ENCODE peak calls at places on chromosome 17, in ten cellular contexts. M is sigmoid colon, R is stomach, C is A549, J is uterus, A is tibial nerve, X is IMR-90, W is body of pancreas, D is Peyer's patch, P is heart left ventricle. E is an unnamed sample.

GRCh38 chr17:76354317-76354729 is 607 bp upstream of the PRPSAP1 start:
- DNase-seq in M (no peak), R (no peak), C (no peak), J (no peak), A (no peak), X (no peak), W (no peak), D (no peak), P (no peak), E (no peak)

GRCh38 chr17:2084766-2085647 is 30.1 kb downstream of the HIC1 start:
- DNase-seq in M (peak), R (no peak), C (no peak), J (peak), A (peak), X (peak), W (no peak), D (no peak), P (no peak), E (peak)

GRCh38 chr17:44198721-44199552 is 747 bp downstream of the ATXN7L3 start:
- DNase-seq in M (peak), R (peak), C (peak), J (peak), A (no peak), X (peak), W (peak), D (peak), P (peak), E (peak)

GRCh38 chr17:48100591-48101011 is 677 bp downstream of the CBX1 start:
- DNase-seq in M (peak), R (peak), C (peak), J (peak), A (no peak), X (peak), W (peak), D (peak), P (no peak), E (peak)

GRCh38 chr17:10216213-10216982 is 18.0 kb upstream of the GAS7 start:
- DNase-seq in M (no peak), R (no peak), C (no peak), J (no peak), A (no peak), X (no peak), W (no peak), D (no peak), P (no peak), E (no peak)

GRCh38 chr17:60369727-60370126 is 22.2 kb downstream of the USP32 start:
- DNase-seq in M (no peak), R (no peak), C (no peak), J (no peak), A (no peak), X (no peak), W (no peak), D (no peak), P (no peak), E (no peak)

GRCh38 chr17:2170023-2170422 is 115.1 kb downstream of the HIC1 start:
- DNase-seq in M (peak), R (no peak), C (no peak), J (no peak), A (no peak), X (no peak), W (no peak), D (peak), P (no peak), E (peak)

GRCh38 chr17:54901230-54901847 is 687 bp downstream of the TOM1L1 start:
- DNase-seq in M (no peak), R (no peak), C (peak), J (no peak), A (no peak), X (peak), W (no peak), D (no peak), P (no peak), E (peak)

GRCh38 chr17:67503184-67503583 is 126.1 kb downstream of the PITPNC1 start:
- DNase-seq in M (no peak), R (no peak), C (no peak), J (no peak), A (no peak), X (peak), W (peak), D (no peak), P (no peak), E (no peak)

GRCh38 chr17:8913091-8913490 is 45.6 kb upstream of the PIK3R6 start:
- DNase-seq in M (no peak), R (no peak), C (no peak), J (no peak), A (no peak), X (no peak), W (no peak), D (no peak), P (no peak), E (no peak)

GRCh38 chr17:524570-524969 is 172.0 kb upstream of the RPH3AL start:
- DNase-seq in M (no peak), R (no peak), C (no peak), J (no peak), A (no peak), X (no peak), W (no peak), D (no peak), P (no peak), E (no peak)

GRCh38 chr17:32136856-32137255 is 5.4 kb upstream of the RHOT1 start:
- DNase-seq in M (no peak), R (no peak), C (no peak), J (no peak), A (no peak), X (no peak), W (no peak), D (no peak), P (no peak), E (no peak)

GRCh38 chr17:63880706-63881105 is 1.0 kb downstream of the GH2 start:
- DNase-seq in M (no peak), R (no peak), C (no peak), J (no peak), A (no peak), X (no peak), W (no peak), D (no peak), P (no peak), E (no peak)

GRCh38 chr17:45958994-45959665 is 39.9 kb upstream of the STH start:
- DNase-seq in M (no peak), R (no peak), C (no peak), J (no peak), A (no peak), X (no peak), W (no peak), D (no peak), P (no peak), E (no peak)

GRCh38 chr17:40993856-40994255 is at the start of gene KRTAP3-3:
- DNase-seq in M (no peak), R (no peak), C (no peak), J (no peak), A (no peak), X (no peak), W (no peak), D (no peak), P (no peak), E (no peak)

GRCh38 chr17:45382226-45382625 is 50.4 kb downstream of the ARHGAP27 start:
- DNase-seq in M (no peak), R (no peak), C (no peak), J (no peak), A (no peak), X (peak), W (no peak), D (no peak), P (no peak), E (no peak)

GRCh38 chr17:2718150-2718938 is 6.8 kb upstream of the CLUH start:
- DNase-seq in M (no peak), R (no peak), C (no peak), J (no peak), A (no peak), X (no peak), W (no peak), D (no peak), P (no peak), E (no peak)

GRCh38 chr17:42124256-42124655 is 1.7 kb downstream of the HSPB9 start:
- DNase-seq in M (no peak), R (no peak), C (no peak), J (no peak), A (no peak), X (no peak), W (no peak), D (no peak), P (no peak), E (no peak)

GRCh38 chr17:43994272-43995149 is 9.9 kb upstream of the NAGS start:
- DNase-seq in M (peak), R (peak), C (peak), J (peak), A (no peak), X (peak), W (peak), D (peak), P (peak), E (peak)

GRCh38 chr17:44820631-44821196 is 9.4 kb downstream of the GJC1 start:
- DNase-seq in M (peak), R (no peak), C (peak), J (peak), A (no peak), X (peak), W (no peak), D (no peak), P (no peak), E (no peak)

GRCh38 chr17:9951803-9952202 is 46.7 kb upstream of the RCVRN start:
- DNase-seq in M (no peak), R (no peak), C (no peak), J (no peak), A (no peak), X (no peak), W (no peak), D (no peak), P (no peak), E (no peak)

GRCh38 chr17:5619088-5619740 is 34.9 kb upstream of the NLRP1 start:
- DNase-seq in M (no peak), R (no peak), C (no peak), J (no peak), A (no peak), X (no peak), W (no peak), D (no peak), P (no peak), E (no peak)

GRCh38 chr17:56319531-56319930 is 166.3 kb downstream of the ANKFN1 start:
- DNase-seq in M (no peak), R (no peak), C (peak), J (no peak), A (no peak), X (peak), W (no peak), D (no peak), P (no peak), E (no peak)

GRCh38 chr17:67183531-67183930 is 61.5 kb downstream of the HELZ start:
- DNase-seq in M (no peak), R (no peak), C (no peak), J (no peak), A (no peak), X (no peak), W (no peak), D (no peak), P (no peak), E (no peak)

GRCh38 chr17:1244606-1245012 is 25.6 kb upstream of the BHLHA9 start:
- DNase-seq in M (no peak), R (no peak), C (no peak), J (no peak), A (no peak), X (peak), W (no peak), D (no peak), P (no peak), E (no peak)

GRCh38 chr17:50122945-50123344 is 7.0 kb downstream of the SAMD14 start:
- DNase-seq in M (no peak), R (no peak), C (no peak), J (no peak), A (no peak), X (no peak), W (no peak), D (no peak), P (no peak), E (no peak)

GRCh38 chr17:77327181-77327565 is 186.4 kb downstream of the SEC14L1 start:
- DNase-seq in M (peak), R (peak), C (no peak), J (no peak), A (peak), X (no peak), W (no peak), D (peak), P (peak), E (peak)

GRCh38 chr17:64326420-64327054 is 63.5 kb upstream of the TEX2 start:
- DNase-seq in M (peak), R (peak), C (no peak), J (peak), A (peak), X (no peak), W (no peak), D (peak), P (peak), E (peak)

GRCh38 chr17:5971969-5972368 is 98.2 kb upstream of the WSCD1 start:
- DNase-seq in M (no peak), R (no peak), C (no peak), J (no peak), A (no peak), X (no peak), W (no peak), D (no peak), P (no peak), E (no peak)

GRCh38 chr17:45823598-45823997 is 21.1 kb upstream of the SPPL2C start:
- DNase-seq in M (no peak), R (no peak), C (no peak), J (no peak), A (no peak), X (no peak), W (no peak), D (no peak), P (no peak), E (no peak)

GRCh38 chr17:17472333-17472920 is 4.4 kb upstream of the MED9 start:
- DNase-seq in M (no peak), R (no peak), C (no peak), J (no peak), A (no peak), X (no peak), W (no peak), D (no peak), P (no peak), E (no peak)

GRCh38 chr17:19727466-19728113 is 11.2 kb upstream of the SLC47A2 start:
- DNase-seq in M (peak), R (no peak), C (no peak), J (peak), A (peak), X (peak), W (peak), D (no peak), P (peak), E (peak)

GRCh38 chr17:48472485-48473281 is 42.7 kb upstream of the SKAP1 start:
- DNase-seq in M (no peak), R (no peak), C (no peak), J (no peak), A (no peak), X (peak), W (no peak), D (no peak), P (no peak), E (no peak)

GRCh38 chr17:76585048-76585648 is 512 bp downstream of the ST6GALNAC2 start:
- DNase-seq in M (peak), R (peak), C (no peak), J (no peak), A (no peak), X (no peak), W (peak), D (no peak), P (peak), E (peak)

GRCh38 chr17:37160940-37161339 is 212.2 kb downstream of the AATF start:
- DNase-seq in M (no peak), R (no peak), C (peak), J (no peak), A (no peak), X (peak), W (no peak), D (no peak), P (no peak), E (no peak)
- TF ChIP-seq POLR2A in M (no peak), R (no peak), C (no peak), J (no peak), A (no peak), X (no peak), W (no peak), D (no peak), P (no peak), E (no peak)

GRCh38 chr17:57363998-57364645 is 107.8 kb downstream of the MSI2 start:
- DNase-seq in M (no peak), R (no peak), C (no peak), J (no peak), A (no peak), X (no peak), W (no peak), D (no peak), P (no peak), E (no peak)
- H3K27ac ChIP-seq in M (no peak), R (no peak), C (peak), J (no peak), A (no peak), X (no peak), W (no peak), D (no peak), P (peak), E (no peak)

GRCh38 chr17:82239401-82239925 is 10.6 kb downstream of the SLC16A3 start:
- DNase-seq in M (no peak), R (no peak), C (no peak), J (no peak), A (no peak), X (no peak), W (no peak), D (no peak), P (no peak), E (no peak)

GRCh38 chr17:82241926-82242697 is 13.3 kb downstream of the SLC16A3 start:
- DNase-seq in M (peak), R (no peak), C (no peak), J (peak), A (no peak), X (no peak), W (no peak), D (no peak), P (peak), E (peak)

GRCh38 chr17:82239926-82240505 is 11.2 kb downstream of the SLC16A3 start:
- DNase-seq in M (peak), R (no peak), C (no peak), J (peak), A (no peak), X (no peak), W (no peak), D (no peak), P (peak), E (no peak)

GRCh38 chr17:82241183-82241925 is 12.5 kb downstream of the SLC16A3 start:
- DNase-seq in M (peak), R (peak), C (no peak), J (peak), A (peak), X (peak), W (no peak), D (peak), P (peak), E (peak)

GRCh38 chr17:82240506-82241182 is 11.8 kb downstream of the SLC16A3 start:
- DNase-seq in M (peak), R (no peak), C (no peak), J (peak), A (no peak), X (no peak), W (no peak), D (no peak), P (peak), E (no peak)
- TF ChIP-seq POLR2A in M (no peak), R (no peak), C (no peak), J (no peak), A (no peak), X (no peak), W (no peak), D (no peak), P (no peak), E (no peak)

GRCh38 chr17:7466318-7466643 is 13.2 kb downstream of the ZBTB4 start:
- DNase-seq in M (no peak), R (no peak), C (no peak), J (no peak), A (no peak), X (no peak), W (no peak), D (no peak), P (no peak), E (no peak)
- H3K27ac ChIP-seq in M (peak), R (peak), C (peak), J (peak), A (peak), X (no peak), W (no peak), D (no peak), P (peak), E (peak)

GRCh38 chr17:72150632-72151460 is 30.0 kb downstream of the SOX9 start:
- DNase-seq in M (no peak), R (no peak), C (peak), J (no peak), A (no peak), X (no peak), W (no peak), D (no peak), P (no peak), E (no peak)
- TF ChIP-seq POLR2A in M (no peak), R (no peak), C (no peak), J (no peak), A (no peak), X (no peak), W (no peak), D (no peak), P (no peak), E (no peak)

DNA sequence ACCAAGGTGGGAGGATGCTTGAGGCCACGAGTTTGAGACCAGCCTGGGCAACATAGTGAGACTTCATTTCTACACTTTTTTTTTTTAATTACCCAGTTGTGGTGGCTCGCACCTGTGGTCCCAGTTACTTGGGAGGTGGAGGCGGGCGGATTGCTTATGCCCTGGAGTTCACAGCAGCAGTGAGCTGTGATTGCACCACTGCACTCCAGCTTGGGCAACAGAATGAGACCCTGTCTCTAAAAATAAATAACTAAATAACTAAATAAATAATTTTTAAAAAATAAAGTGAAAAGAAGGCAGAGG is 9.3 kb downstream of the DNAI2 start:
- DNase-seq in M (no peak), R (no peak), C (no peak), J (no peak), A (no peak), X (no peak), W (no peak), D (no peak), P (no peak), E (no peak)
- H3K27ac ChIP-seq in M (no peak), R (no peak), C (no peak), J (no peak), A (no peak), X (no peak), W (no peak), D (no peak), P (no peak), E (no peak)

GRCh38 chr17:79009397-79010303 is at the start of gene CANT1:
- DNase-seq in M (peak), R (peak), C (peak), J (peak), A (peak), X (peak), W (peak), D (peak), P (peak), E (peak)
- TF ChIP-seq POLR2A in M (no peak), R (no peak), C (peak), J (peak), A (peak), X (peak), W (peak), D (peak), P (no peak), E (peak)

GRCh38 chr17:39716073-39716818 is 14.1 kb downstream of the MIEN1 start:
- DNase-seq in M (no peak), R (no peak), C (no peak), J (no peak), A (no peak), X (no peak), W (no peak), D (no peak), P (no peak), E (no peak)
- H3K27ac ChIP-seq in M (no peak), R (peak), C (no peak), J (no peak), A (no peak), X (no peak), W (no peak), D (no peak), P (peak), E (peak)

DNA sequence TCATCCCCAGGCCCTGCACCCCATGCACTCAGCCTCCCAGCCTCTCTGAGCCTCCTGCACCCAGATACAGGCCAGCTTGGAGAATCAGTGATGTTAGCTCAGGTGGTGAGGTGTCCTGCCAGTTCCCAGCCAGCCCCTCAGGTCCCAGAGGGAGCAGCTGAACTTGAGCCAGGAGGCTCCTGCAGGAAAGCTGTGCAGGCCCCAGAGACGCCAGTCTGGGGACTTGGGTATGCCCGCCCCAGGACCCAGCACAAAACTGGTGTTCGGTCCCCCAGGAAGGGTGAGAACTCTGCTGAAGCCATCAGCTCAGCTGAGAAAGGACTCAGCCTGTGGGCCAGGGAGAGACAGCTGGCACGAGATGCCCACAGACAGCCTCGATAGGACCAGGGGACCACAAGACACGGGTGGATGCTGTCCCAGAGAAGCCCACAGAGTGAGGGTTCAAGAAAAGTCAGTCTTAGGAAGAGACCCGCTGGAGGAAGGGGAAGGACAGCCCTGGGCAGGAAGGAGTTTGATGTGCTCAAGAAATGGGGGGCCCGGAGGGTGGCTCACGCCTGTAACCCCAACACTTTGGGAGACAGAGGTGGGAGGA is 11.0 kb downstream of the ENDOV start:
- DNase-seq in M (no peak), R (no peak), C (no peak), J (no peak), A (no peak), X (no peak), W (no peak), D (no peak), P (no peak), E (no peak)
- TF ChIP-seq POLR2A in M (no peak), R (no peak), C (no peak), J (no peak), A (no peak), X (no peak), W (no peak), D (no peak), P (no peak), E (no peak)

GRCh38 chr17:4313482-4314114 is 49.8 kb upstream of the ANKFY1 start:
- DNase-seq in M (no peak), R (no peak), C (no peak), J (no peak), A (no peak), X (no peak), W (no peak), D (no peak), P (no peak), E (no peak)
- H3K27ac ChIP-seq in M (peak), R (peak), C (no peak), J (no peak), A (no peak), X (no peak), W (no peak), D (no peak), P (peak), E (peak)

E was measured in transverse colon.